ENCODE peak calls at places on chromosomes 11 and 22, in five cellular contexts. One of them, this sample, is unnamed.

GRCh38 chr22:39559456-39560105 is 11.0 kb upstream of the CACNA1I start:
- DNase-seq in sciatic nerve: no peak
- DNase-seq in naive B cell: no peak
- DNase-seq in T-helper 1 cell: no peak
- DNase-seq in cardiac muscle cell: peak
- DNase-seq in this sample: peak

GRCh38 chr11:92838655-92839334 is 130.7 kb upstream of the MTNR1B start:
- DNase-seq in sciatic nerve: no peak
- DNase-seq in naive B cell: no peak
- DNase-seq in T-helper 1 cell: no peak
- DNase-seq in cardiac muscle cell: peak
- DNase-seq in this sample: peak

GRCh38 chr11:75625970-75626691 is 42.7 kb downstream of the MAP6 start:
- DNase-seq in sciatic nerve: no peak
- DNase-seq in naive B cell: no peak
- DNase-seq in T-helper 1 cell: no peak
- DNase-seq in cardiac muscle cell: no peak
- DNase-seq in this sample: peak

GRCh38 chr11:43360361-43361032 is 1.8 kb downstream of the TTC17 start:
- DNase-seq in sciatic nerve: no peak
- DNase-seq in naive B cell: no peak
- DNase-seq in T-helper 1 cell: no peak
- DNase-seq in cardiac muscle cell: peak
- DNase-seq in this sample: peak

GRCh38 chr11:86360775-86361395 is 13.8 kb upstream of the CCDC81 start:
- DNase-seq in sciatic nerve: no peak
- DNase-seq in naive B cell: no peak
- DNase-seq in T-helper 1 cell: no peak
- DNase-seq in cardiac muscle cell: peak
- DNase-seq in this sample: peak

GRCh38 chr22:37186228-37186996 is 1.6 kb downstream of the C1QTNF6 start:
- DNase-seq in sciatic nerve: peak
- DNase-seq in naive B cell: peak
- DNase-seq in T-helper 1 cell: no peak
- DNase-seq in cardiac muscle cell: peak
- DNase-seq in this sample: peak

GRCh38 chr11:18088371-18088770 is 17.5 kb downstream of the SAAL1 start:
- DNase-seq in sciatic nerve: no peak
- DNase-seq in naive B cell: no peak
- DNase-seq in T-helper 1 cell: no peak
- DNase-seq in cardiac muscle cell: no peak
- DNase-seq in this sample: peak

GRCh38 chr11:123434262-123434661 is 4.2 kb downstream of the GRAMD1B start:
- DNase-seq in sciatic nerve: no peak
- DNase-seq in naive B cell: no peak
- DNase-seq in T-helper 1 cell: no peak
- DNase-seq in cardiac muscle cell: no peak
- DNase-seq in this sample: peak

GRCh38 chr11:113989381-113989780 is 14.5 kb downstream of the HTR3A start:
- DNase-seq in sciatic nerve: no peak
- DNase-seq in naive B cell: no peak
- DNase-seq in T-helper 1 cell: no peak
- DNase-seq in cardiac muscle cell: no peak
- DNase-seq in this sample: no peak

GRCh38 chr11:83493918-83494317 is 207.8 kb upstream of the CCDC90B start:
- DNase-seq in sciatic nerve: no peak
- DNase-seq in naive B cell: no peak
- DNase-seq in T-helper 1 cell: no peak
- DNase-seq in cardiac muscle cell: no peak
- DNase-seq in this sample: no peak

GRCh38 chr22:23203452-23204124 is 23.3 kb downstream of the BCR start:
- DNase-seq in sciatic nerve: no peak
- DNase-seq in naive B cell: no peak
- DNase-seq in T-helper 1 cell: no peak
- DNase-seq in cardiac muscle cell: no peak
- DNase-seq in this sample: no peak

GRCh38 chr11:21811572-21811971 is 381.3 kb upstream of the ANO5 start:
- DNase-seq in sciatic nerve: no peak
- DNase-seq in naive B cell: no peak
- DNase-seq in T-helper 1 cell: no peak
- DNase-seq in cardiac muscle cell: peak
- DNase-seq in this sample: no peak

GRCh38 chr22:20431520-20432237 is 5.9 kb downstream of the SCARF2 start:
- DNase-seq in sciatic nerve: peak
- DNase-seq in naive B cell: no peak
- DNase-seq in T-helper 1 cell: no peak
- DNase-seq in cardiac muscle cell: no peak
- DNase-seq in this sample: no peak

GRCh38 chr22:20080776-20081654 is 974 bp downstream of the DGCR8 start:
- DNase-seq in sciatic nerve: no peak
- DNase-seq in naive B cell: no peak
- DNase-seq in T-helper 1 cell: no peak
- DNase-seq in cardiac muscle cell: peak
- DNase-seq in this sample: peak

GRCh38 chr22:41968601-41969000 is 642 bp upstream of the SEPTIN3 start:
- DNase-seq in sciatic nerve: no peak
- DNase-seq in naive B cell: no peak
- DNase-seq in T-helper 1 cell: no peak
- DNase-seq in cardiac muscle cell: no peak
- DNase-seq in this sample: no peak

GRCh38 chr11:46456269-46456668 is 64.7 kb upstream of the CHRM4 start:
- DNase-seq in sciatic nerve: no peak
- DNase-seq in naive B cell: no peak
- DNase-seq in T-helper 1 cell: no peak
- DNase-seq in cardiac muscle cell: no peak
- DNase-seq in this sample: no peak

GRCh38 chr11:279966-280761 is 2.0 kb downstream of the NLRP6 start:
- DNase-seq in sciatic nerve: peak
- DNase-seq in naive B cell: peak
- DNase-seq in T-helper 1 cell: no peak
- DNase-seq in cardiac muscle cell: peak
- DNase-seq in this sample: peak

GRCh38 chr11:134592391-134592990 is 180.4 kb upstream of the B3GAT1 start:
- DNase-seq in sciatic nerve: peak
- DNase-seq in naive B cell: no peak
- DNase-seq in T-helper 1 cell: no peak
- DNase-seq in cardiac muscle cell: peak
- DNase-seq in this sample: no peak

GRCh38 chr11:118658372-118659313 is 20.8 kb downstream of the TREH start:
- DNase-seq in sciatic nerve: peak
- DNase-seq in naive B cell: no peak
- DNase-seq in T-helper 1 cell: no peak
- DNase-seq in cardiac muscle cell: no peak
- DNase-seq in this sample: peak

GRCh38 chr11:35099278-35100018 is 39.5 kb upstream of the CD44 start:
- DNase-seq in sciatic nerve: no peak
- DNase-seq in naive B cell: no peak
- DNase-seq in T-helper 1 cell: no peak
- DNase-seq in cardiac muscle cell: no peak
- DNase-seq in this sample: peak

GRCh38 chr11:131629925-131630324 is 259.5 kb downstream of the NTM start:
- DNase-seq in sciatic nerve: no peak
- DNase-seq in naive B cell: no peak
- DNase-seq in T-helper 1 cell: no peak
- DNase-seq in cardiac muscle cell: no peak
- DNase-seq in this sample: no peak

GRCh38 chr22:46108564-46109473 is 41.5 kb upstream of the PPARA start:
- DNase-seq in sciatic nerve: no peak
- DNase-seq in naive B cell: no peak
- DNase-seq in T-helper 1 cell: no peak
- DNase-seq in cardiac muscle cell: peak
- DNase-seq in this sample: peak

GRCh38 chr11:123373754-123374621 is 56.1 kb upstream of the GRAMD1B start:
- DNase-seq in sciatic nerve: no peak
- DNase-seq in naive B cell: no peak
- DNase-seq in T-helper 1 cell: no peak
- DNase-seq in cardiac muscle cell: no peak
- DNase-seq in this sample: no peak

GRCh38 chr22:26890870-26891269 is 233.5 kb downstream of the MIAT start:
- DNase-seq in sciatic nerve: no peak
- DNase-seq in naive B cell: no peak
- DNase-seq in T-helper 1 cell: no peak
- DNase-seq in cardiac muscle cell: peak
- DNase-seq in this sample: no peak

GRCh38 chr22:27518583-27519437 is 282.7 kb downstream of the MN1 start:
- DNase-seq in sciatic nerve: no peak
- DNase-seq in naive B cell: no peak
- DNase-seq in T-helper 1 cell: no peak
- DNase-seq in cardiac muscle cell: peak
- DNase-seq in this sample: peak

GRCh38 chr11:22037505-22037904 is 155.4 kb upstream of the ANO5 start:
- DNase-seq in sciatic nerve: no peak
- DNase-seq in naive B cell: no peak
- DNase-seq in T-helper 1 cell: no peak
- DNase-seq in cardiac muscle cell: no peak
- DNase-seq in this sample: no peak

GRCh38 chr11:102268985-102269470 is 48.3 kb upstream of the BIRC3 start:
- DNase-seq in sciatic nerve: no peak
- DNase-seq in naive B cell: no peak
- DNase-seq in T-helper 1 cell: no peak
- DNase-seq in cardiac muscle cell: no peak
- DNase-seq in this sample: no peak

GRCh38 chr22:36899498-36899897 is 13.9 kb upstream of the CSF2RB start:
- DNase-seq in sciatic nerve: no peak
- DNase-seq in naive B cell: no peak
- DNase-seq in T-helper 1 cell: no peak
- DNase-seq in cardiac muscle cell: no peak
- DNase-seq in this sample: no peak

GRCh38 chr11:6574816-6575715 is 28.4 kb downstream of the RRP8 start:
- DNase-seq in sciatic nerve: no peak
- DNase-seq in naive B cell: no peak
- DNase-seq in T-helper 1 cell: no peak
- DNase-seq in cardiac muscle cell: no peak
- DNase-seq in this sample: no peak

GRCh38 chr11:44624761-44625221 is 59.3 kb downstream of the CD82 start:
- DNase-seq in sciatic nerve: peak
- DNase-seq in naive B cell: no peak
- DNase-seq in T-helper 1 cell: no peak
- DNase-seq in cardiac muscle cell: no peak
- DNase-seq in this sample: no peak

GRCh38 chr22:20810645-20811044 is 36.7 kb downstream of the SERPIND1 start:
- DNase-seq in sciatic nerve: no peak
- DNase-seq in naive B cell: no peak
- DNase-seq in T-helper 1 cell: no peak
- DNase-seq in cardiac muscle cell: no peak
- DNase-seq in this sample: no peak

GRCh38 chr11:71255323-71255722 is 2.9 kb upstream of the SHANK2 start:
- DNase-seq in sciatic nerve: no peak
- DNase-seq in naive B cell: no peak
- DNase-seq in T-helper 1 cell: no peak
- DNase-seq in cardiac muscle cell: no peak
- DNase-seq in this sample: no peak

GRCh38 chr22:30240541-30241417 is 5.8 kb downstream of the LIF start:
- DNase-seq in sciatic nerve: no peak
- DNase-seq in naive B cell: peak
- DNase-seq in T-helper 1 cell: no peak
- DNase-seq in cardiac muscle cell: no peak
- DNase-seq in this sample: no peak

GRCh38 chr11:114058026-114058706 is 1.3 kb upstream of the ZBTB16 start:
- DNase-seq in sciatic nerve: no peak
- DNase-seq in naive B cell: no peak
- DNase-seq in T-helper 1 cell: no peak
- DNase-seq in cardiac muscle cell: peak
- DNase-seq in this sample: no peak

GRCh38 chr11:35582033-35582432 is 36.2 kb upstream of the FJX1 start:
- DNase-seq in sciatic nerve: no peak
- DNase-seq in naive B cell: no peak
- DNase-seq in T-helper 1 cell: no peak
- DNase-seq in cardiac muscle cell: no peak
- DNase-seq in this sample: no peak

This sample was measured in EH.